ENCODE peak calls at places on chromosomes 4 and X, in ten cellular contexts. H is foreskin fibroblast, I is brain microvascular endothelial cell, W is right lobe of liver, G is OCI-LY7, M is bronchial epithelial cell, S is left lung, J is fibroblast of mammary gland, C is adrenal gland, Q is tibial nerve. F is an unnamed sample.

GRCh38 chr4:86508436-86508835 is 85.7 kb upstream of the PTPN13 start:
- DNase-seq in S (no peak), G (no peak), W (no peak), H (peak), I (peak), M (peak), Q (no peak), J (peak), C (no peak), F (peak)

GRCh38 chrX:19686876-19687275 is 171.6 kb upstream of the MAP3K15 start:
- DNase-seq in S (no peak), M (no peak), H (no peak), I (no peak), G (no peak), J (no peak), W (no peak), C (no peak), Q (no peak), F (no peak)

GRCh38 chr4:183256756-183257385 is 63.2 kb downstream of the CLDN22 start:
- DNase-seq in C (peak), M (peak), Q (no peak), J (peak), H (peak), S (no peak), W (no peak), I (peak), G (peak), F (peak)

GRCh38 chr4:3607690-3608514 is 75.7 kb upstream of the LRPAP1 start:
- DNase-seq in Q (no peak), H (no peak), I (no peak), G (no peak), M (no peak), C (no peak), S (no peak), J (no peak), W (no peak), F (no peak)

GRCh38 chr4:140300271-140300970 is 73.0 kb upstream of the SCOC start:
- DNase-seq in C (peak), S (no peak), J (peak), I (peak), H (peak), G (no peak), Q (no peak), M (peak), W (no peak), F (no peak)

GRCh38 chrX:123854329-123854728 is 5.5 kb upstream of the XIAP start:
- DNase-seq in H (peak), C (no peak), S (no peak), G (no peak), J (peak), Q (no peak), M (no peak), I (peak), W (no peak), F (no peak)

GRCh38 chrX:4935846-4936245 is 1222.4 kb upstream of the PRKX start:
- DNase-seq in W (no peak), M (peak), G (peak), Q (no peak), C (peak), S (no peak), H (peak), I (no peak), J (no peak), F (no peak)

GRCh38 chr4:108029731-108030130 is 40.0 kb downstream of the HADH start:
- DNase-seq in W (no peak), Q (no peak), H (peak), C (no peak), I (peak), S (no peak), M (no peak), J (peak), G (no peak), F (no peak)

GRCh38 chr4:140239311-140239710 is 85.3 kb upstream of the MAML3 start:
- DNase-seq in S (no peak), M (no peak), G (no peak), C (no peak), Q (no peak), H (peak), I (no peak), J (peak), W (no peak), F (no peak)

GRCh38 chr4:998096-998691 is 5.0 kb upstream of the SLC26A1 start:
- DNase-seq in S (peak), C (peak), G (no peak), M (no peak), J (no peak), I (no peak), H (no peak), Q (no peak), W (no peak), F (no peak)

GRCh38 chr4:6834867-6835266 is 52.3 kb downstream of the KIAA0232 start:
- DNase-seq in C (no peak), G (no peak), Q (no peak), M (peak), H (peak), W (no peak), I (peak), J (peak), S (no peak), F (no peak)

GRCh38 chrX:290476-291166 is 9.4 kb downstream of the PLCXD1 start:
- DNase-seq in M (no peak), Q (no peak), I (no peak), S (peak), C (no peak), J (no peak), H (no peak), W (peak), G (no peak), F (no peak)

GRCh38 chr4:177163532-177163931 is 146.1 kb upstream of the NEIL3 start:
- DNase-seq in J (peak), I (no peak), C (no peak), M (no peak), W (no peak), G (no peak), Q (no peak), S (no peak), H (peak), F (no peak)

GRCh38 chr4:167290684-167291083 is 56.4 kb upstream of the SPOCK3 start:
- DNase-seq in Q (no peak), M (peak), W (no peak), S (no peak), G (no peak), C (no peak), I (no peak), J (peak), H (peak), F (no peak)

GRCh38 chr4:184476660-184477059 is 2.3 kb upstream of the IRF2 start:
- DNase-seq in G (peak), H (no peak), S (no peak), M (no peak), W (peak), C (no peak), I (no peak), Q (no peak), J (no peak), F (no peak)

GRCh38 chr4:17966312-17966711 is 55.2 kb downstream of the LCORL start:
- DNase-seq in J (no peak), W (no peak), G (no peak), S (no peak), C (no peak), H (no peak), I (no peak), M (no peak), Q (no peak), F (no peak)

GRCh38 chr4:128244379-128244778 is 43.2 kb downstream of the PGRMC2 start:
- DNase-seq in S (no peak), C (no peak), I (peak), W (no peak), Q (no peak), M (peak), G (no peak), J (peak), H (peak), F (no peak)

GRCh38 chr4:95232358-95233156 is 316.2 kb downstream of the UNC5C start:
- DNase-seq in J (no peak), Q (no peak), G (no peak), W (no peak), I (no peak), S (no peak), M (no peak), H (no peak), C (no peak), F (no peak)

GRCh38 chrX:56564921-56565861 is 1.8 kb downstream of the UBQLN2 start:
- DNase-seq in S (no peak), J (peak), W (no peak), H (peak), C (no peak), Q (no peak), M (no peak), I (no peak), G (peak), F (no peak)

GRCh38 chrX:26851981-26852380 is 611.2 kb downstream of the PPP4R3C start:
- DNase-seq in J (peak), H (peak), W (no peak), C (no peak), Q (no peak), I (peak), M (peak), G (no peak), S (no peak), F (no peak)
- TF ChIP-seq CTCF in J (no peak), H (no peak), W (no peak), C (peak), Q (no peak), I (peak), M (peak), G (no peak), S (no peak), F (no peak)

GRCh38 chrX:153799326-153799725 is 4.9 kb downstream of the SSR4 start:
- DNase-seq in S (no peak), Q (no peak), M (no peak), G (no peak), J (no peak), H (no peak), C (no peak), I (no peak), W (no peak), F (no peak)
- H3K4me3 ChIP-seq in S (no peak), Q (no peak), M (no peak), G (no peak), J (no peak), H (no peak), C (no peak), I (no peak), W (no peak), F (no peak)

DNA sequence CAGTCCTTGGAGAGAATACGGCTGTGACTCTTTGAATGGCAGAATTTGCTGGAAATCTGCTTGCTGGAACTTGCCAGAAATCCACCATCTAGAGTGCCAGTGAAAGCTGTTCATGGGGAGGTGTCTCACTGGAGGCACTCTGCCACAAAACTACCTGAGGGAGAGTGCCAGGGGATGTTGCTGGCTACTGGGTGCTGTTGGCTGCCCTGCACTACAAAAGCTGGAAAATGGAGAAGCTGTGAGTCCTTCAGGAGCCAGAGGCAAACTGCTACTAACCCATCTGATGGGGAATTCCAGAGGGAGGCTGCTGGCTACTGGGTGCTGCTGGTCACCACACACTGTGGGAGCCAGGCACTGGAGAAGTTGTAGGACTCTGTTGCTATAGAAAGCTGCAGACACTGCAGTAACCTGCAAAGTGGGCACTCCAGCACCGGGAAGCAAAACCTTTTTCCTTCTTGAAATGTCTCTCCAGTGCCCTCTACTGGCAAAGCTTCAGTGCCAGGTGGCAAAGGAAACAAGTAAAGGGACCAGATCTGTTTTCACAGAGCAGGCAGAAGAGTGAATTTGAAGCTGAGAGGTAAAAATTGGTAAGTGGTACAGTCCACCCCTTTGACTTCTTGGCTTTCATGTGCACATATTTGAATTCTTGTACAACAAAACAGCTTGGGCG is 47.8 kb upstream of the HSD17B10 start:
- DNase-seq in M (peak), J (peak), I (peak), W (no peak), H (peak), G (peak), S (no peak), C (peak), Q (peak), F (peak)
- TF ChIP-seq CTCF in M (peak), J (peak), I (peak), W (peak), H (peak), G (peak), S (peak), C (peak), Q (no peak), F (peak)

GRCh38 chr4:75722417-75722816 is 2.0 kb upstream of the USO1 start:
- DNase-seq in C (no peak), G (no peak), Q (no peak), M (no peak), H (no peak), S (no peak), W (no peak), J (no peak), I (no peak), F (no peak)
- H3K4me3 ChIP-seq in C (no peak), G (no peak), Q (no peak), M (no peak), H (no peak), S (no peak), W (no peak), J (no peak), I (no peak), F (peak)